ENCODE peak calls at places on chromosomes 4 and X, in four cellular contexts. C is mesenchymal stem cell, R is endodermal cell, P is MM.1S. Y is an unnamed sample. For H3K9me3, the result is how much of the 10 kb centered on the place peaks cover.

GRCh38 chr4:183968931-183969330 is 63.8 kb downstream of the STOX2 start:
- DNase-seq in C (no peak), R (no peak), P (no peak), Y (no peak)

GRCh38 chrX:113269203-113269602 is 428.6 kb upstream of the AMOT start:
- DNase-seq in C (no peak), R (no peak), P (no peak), Y (no peak)

GRCh38 chr4:76272582-76272981 is 21.1 kb downstream of the FAM47E start:
- DNase-seq in C (no peak), R (no peak), P (no peak), Y (no peak)

GRCh38 chr4:39469429-39470077 is 10.7 kb downstream of the LIAS start:
- DNase-seq in C (peak), R (peak), P (peak), Y (peak)

GRCh38 chr4:101593666-101594065 is 196.9 kb upstream of the BANK1 start:
- DNase-seq in C (no peak), R (no peak), P (no peak), Y (no peak)

GRCh38 chrX:87434618-87435017 is 83.0 kb upstream of the KLHL4 start:
- DNase-seq in C (no peak), R (no peak), P (no peak), Y (no peak)

GRCh38 chr4:118736867-118737266 is 51.7 kb downstream of the METTL14 start:
- DNase-seq in C (no peak), R (no peak), P (no peak), Y (no peak)

GRCh38 chr4:175871774-175872405 is 59.8 kb upstream of the GPM6A start:
- DNase-seq in C (no peak), R (no peak), P (no peak), Y (no peak)

GRCh38 chr4:123788577-123788976 is 392.0 kb downstream of the SPRY1 start:
- DNase-seq in C (peak), R (no peak), P (no peak), Y (no peak)

GRCh38 chrX:142156567-142156966 is 48.5 kb downstream of the MAGEC2 start:
- DNase-seq in C (no peak), R (peak), P (no peak), Y (no peak)

GRCh38 chr4:77095101-77095826 is 19.5 kb upstream of the CCNI start:
- DNase-seq in C (peak), R (peak), P (peak), Y (peak)

GRCh38 chr4:121706595-121707021 is 9.8 kb upstream of the ANXA5 start:
- DNase-seq in C (peak), R (no peak), P (no peak), Y (no peak)

GRCh38 chr4:122765702-122766352 is 33.3 kb downstream of the BBS12 start:
- DNase-seq in C (peak), R (no peak), P (no peak), Y (no peak)

GRCh38 chr4:47528651-47529050 is 43.6 kb downstream of the ATP10D start:
- DNase-seq in C (peak), R (no peak), P (no peak), Y (no peak)

GRCh38 chrX:115058276-115058675 is 40.9 kb upstream of the IL13RA2 start:
- DNase-seq in C (peak), R (no peak), P (no peak), Y (no peak)

GRCh38 chr4:109557433-109557832 is 2.6 kb upstream of the MCUB start:
- DNase-seq in C (no peak), R (no peak), P (no peak), Y (no peak)

GRCh38 chrX:150683536-150684146 is 9.6 kb upstream of the MTMR1 start:
- DNase-seq in C (peak), R (no peak), P (peak), Y (peak)

GRCh38 chrX:44071070-44071645 is 98.0 kb upstream of the NDP start:
- DNase-seq in C (no peak), R (no peak), P (no peak), Y (no peak)

GRCh38 chrX:56783450-56783831 is 54.4 kb downstream of the NBDY start:
- DNase-seq in C (no peak), R (peak), P (peak), Y (peak)

GRCh38 chr4:40613456-40613855 is 16.2 kb downstream of the RBM47 start:
- DNase-seq in C (peak), R (no peak), P (no peak), Y (no peak)

GRCh38 chr4:79197275-79198009 is 128.4 kb downstream of the NAA11 start:
- DNase-seq in C (no peak), R (no peak), P (no peak), Y (no peak)

GRCh38 chr4:10554694-10555093 is 97.5 kb upstream of the ZNF518B start:
- DNase-seq in C (peak), R (peak), P (peak), Y (peak)

GRCh38 chrX:44876076-44876475 is 3.1 kb downstream of the KDM6A start:
- DNase-seq in C (no peak), R (no peak), P (no peak), Y (no peak)

GRCh38 chr4:113683143-113683542 is 78.4 kb downstream of the CAMK2D start:
- DNase-seq in C (no peak), R (no peak), P (peak), Y (peak)

GRCh38 chr4:54063737-54064316 is 578 bp downstream of the CHIC2 start:
- DNase-seq in C (peak), R (peak), P (peak), Y (peak)

GRCh38 chr4:48898733-48899431 is 7.7 kb downstream of the OCIAD2 start:
- DNase-seq in C (peak), R (no peak), P (no peak), Y (no peak)

GRCh38 chrX:128816919-128817318 is 706.4 kb downstream of the SMARCA1 start:
- DNase-seq in C (no peak), R (peak), P (peak), Y (no peak)

GRCh38 chr4:187416236-187416635 is 579.3 kb upstream of the ZFP42 start:
- DNase-seq in C (peak), R (no peak), P (no peak), Y (no peak)

GRCh38 chrX:71998836-71999509 is 88.3 kb downstream of the NHSL2 start:
- DNase-seq in C (peak), R (peak), P (peak), Y (peak)

GRCh38 chr4:2330119-2331042 is 68.5 kb upstream of the MXD4 start:
- DNase-seq in C (peak), R (no peak), P (no peak), Y (no peak)

GRCh38 chr4:156968479-156968984 is 3.1 kb downstream of the PDGFC start:
- DNase-seq in C (peak), R (peak), P (peak), Y (no peak)

GRCh38 chr4:147829401-147830101 is 97.7 kb downstream of the ARHGAP10 start:
- DNase-seq in C (peak), R (no peak), P (no peak), Y (no peak)

GRCh38 chr4:14222630-14223029 is 595.1 kb upstream of the BOD1L1 start:
- DNase-seq in C (no peak), R (no peak), P (no peak), Y (no peak)
- H3K9me3 ChIP-seq in C (under half), R (under half), P (under half), Y (under half)

GRCh38 chr4:83364312-83364711 is 29.7 kb upstream of the HPSE start:
- DNase-seq in C (no peak), R (no peak), P (no peak), Y (no peak)

GRCh38 chr4:83360018-83360417 is 25.4 kb upstream of the HPSE start:
- DNase-seq in C (no peak), R (no peak), P (no peak), Y (no peak)

GRCh38 chr4:83358410-83358809 is 23.8 kb upstream of the HPSE start:
- DNase-seq in C (peak), R (no peak), P (no peak), Y (no peak)

GRCh38 chr4:83362492-83363329 is 28.1 kb upstream of the HPSE start:
- DNase-seq in C (peak), R (no peak), P (peak), Y (no peak)

DNA sequence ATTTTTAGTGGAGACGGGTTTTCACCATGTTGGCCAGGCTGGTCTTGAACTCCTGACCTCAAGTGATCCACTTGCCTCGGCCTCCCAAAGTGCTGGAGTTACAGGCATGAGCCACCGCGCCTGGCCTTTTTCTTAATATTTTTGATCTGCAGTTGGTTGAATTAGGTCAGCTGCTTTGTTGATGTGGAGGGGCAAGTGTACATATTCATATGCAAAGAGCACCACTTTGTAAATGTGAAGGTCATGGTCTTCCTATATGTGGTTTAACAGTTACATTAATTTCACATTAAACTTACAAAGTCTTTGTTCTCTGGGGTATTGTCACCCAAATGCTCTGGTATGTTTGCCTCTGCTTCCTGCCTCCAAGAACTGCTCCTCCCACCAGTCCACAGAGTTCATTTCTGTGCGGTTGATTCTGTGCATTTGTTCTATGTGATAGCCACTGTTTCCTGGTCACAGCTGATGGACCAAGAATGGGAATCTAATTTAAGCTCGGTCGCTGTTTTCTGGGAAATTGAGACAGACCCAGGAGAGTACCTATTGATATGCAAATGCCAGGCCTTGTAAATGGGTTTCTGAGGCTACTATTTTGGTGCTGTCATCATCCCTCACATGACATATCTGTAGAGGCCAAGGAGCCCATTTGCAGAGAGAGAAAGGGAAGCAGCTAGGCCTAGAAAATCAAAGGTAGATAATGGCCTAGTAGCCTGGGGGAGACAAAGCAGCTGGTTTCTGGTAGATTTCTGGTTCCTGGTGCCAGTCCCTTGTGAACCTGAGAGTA is 27.0 kb upstream of the HPSE start:
- DNase-seq in C (no peak), R (peak), P (no peak), Y (no peak)
- H3K27ac ChIP-seq in C (no peak), R (no peak), P (no peak), Y (no peak)

GRCh38 chr4:773214-773613 is 52.7 kb downstream of the CPLX1 start:
- DNase-seq in C (no peak), R (no peak), P (no peak), Y (no peak)

GRCh38 chr4:771464-771863 is 54.5 kb downstream of the CPLX1 start:
- DNase-seq in C (no peak), R (no peak), P (no peak), Y (no peak)

GRCh38 chr4:772118-772517 is 53.8 kb downstream of the CPLX1 start:
- DNase-seq in C (no peak), R (no peak), P (no peak), Y (no peak)

GRCh38 chr4:770022-770421 is 55.9 kb downstream of the CPLX1 start:
- DNase-seq in C (no peak), R (no peak), P (no peak), Y (no peak)

DNA sequence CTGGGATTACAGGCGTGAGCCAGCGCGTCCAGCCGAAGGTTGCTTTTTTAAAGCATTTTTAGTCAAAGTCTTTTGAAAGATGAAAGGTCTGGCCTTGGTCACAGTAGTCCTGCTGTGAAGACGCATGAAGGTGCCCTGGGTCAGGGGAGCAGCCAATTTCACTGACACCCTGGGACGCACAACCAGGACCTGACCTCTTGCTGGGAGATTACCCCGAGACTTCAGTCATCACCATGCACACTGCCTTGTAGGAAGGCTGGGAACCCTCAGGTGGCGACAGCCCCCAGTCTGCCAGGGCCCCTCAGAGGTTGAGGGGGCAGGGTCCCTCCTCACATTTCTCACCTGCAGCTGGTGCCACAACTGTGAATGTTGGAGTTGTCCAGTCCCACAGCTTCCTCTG is 53.2 kb downstream of the CPLX1 start:
- DNase-seq in C (no peak), R (no peak), P (no peak), Y (no peak)
- H3K4me3 ChIP-seq in C (no peak), R (no peak), P (no peak), Y (no peak)

GRCh38 chr4:5398056-5398455 is 310.3 kb downstream of the EVC2 start:
- DNase-seq in C (no peak), R (no peak), P (no peak), Y (no peak)
- H3K9me3 ChIP-seq in C (under half), R (under half), P (under half), Y (under half)

GRCh38 chr4:41853973-41854372 is 81.3 kb upstream of the TMEM33 start:
- DNase-seq in C (no peak), R (no peak), P (no peak), Y (no peak)
- H3K27ac ChIP-seq in C (no peak), R (no peak), P (no peak), Y (no peak)

DNA sequence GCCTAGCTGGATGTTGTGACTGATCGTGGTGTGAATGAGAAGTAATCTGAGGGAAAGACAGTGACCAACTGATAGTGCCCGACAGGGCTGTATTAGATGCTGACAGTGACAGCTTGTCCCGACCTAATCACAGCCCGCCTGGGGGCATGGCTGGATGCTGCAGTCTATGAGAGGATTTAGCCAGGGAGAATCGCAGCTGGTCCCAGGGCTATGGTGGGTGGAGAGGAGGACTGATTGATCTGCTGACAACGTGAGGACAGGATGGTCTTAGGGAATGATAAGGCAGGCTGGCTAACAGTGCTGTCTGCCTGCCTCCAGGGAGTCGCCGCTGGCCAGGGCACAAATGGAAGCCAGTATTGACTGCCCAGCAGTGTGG is 621 bp upstream of the SUV39H1 start:
- DNase-seq in C (no peak), R (no peak), P (no peak), Y (no peak)
- H3K4me3 ChIP-seq in C (peak), R (peak), P (peak), Y (peak)

DNA sequence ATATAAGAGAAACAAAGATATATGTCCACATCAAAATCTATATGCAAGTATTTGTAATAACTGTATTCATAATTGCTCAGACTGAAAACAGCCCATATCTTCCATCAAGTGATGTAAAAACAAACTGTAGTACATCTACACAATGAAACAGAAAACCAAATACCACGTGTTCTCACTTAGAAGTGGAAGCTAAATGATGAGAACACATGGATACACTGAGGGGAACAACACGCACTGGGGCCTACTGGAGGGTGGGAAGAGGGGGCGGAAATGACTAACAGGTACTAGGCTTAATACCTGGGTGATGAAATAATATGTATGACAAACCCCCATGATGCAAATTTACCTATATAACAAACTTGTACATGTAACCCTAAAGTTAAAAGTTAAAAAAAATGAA is 42.7 kb downstream of the UBA6 start:
- DNase-seq in C (no peak), R (no peak), P (no peak), Y (no peak)
- H3K9me3 ChIP-seq in C (under half), R (under half), P (under half), Y (under half)

DNA sequence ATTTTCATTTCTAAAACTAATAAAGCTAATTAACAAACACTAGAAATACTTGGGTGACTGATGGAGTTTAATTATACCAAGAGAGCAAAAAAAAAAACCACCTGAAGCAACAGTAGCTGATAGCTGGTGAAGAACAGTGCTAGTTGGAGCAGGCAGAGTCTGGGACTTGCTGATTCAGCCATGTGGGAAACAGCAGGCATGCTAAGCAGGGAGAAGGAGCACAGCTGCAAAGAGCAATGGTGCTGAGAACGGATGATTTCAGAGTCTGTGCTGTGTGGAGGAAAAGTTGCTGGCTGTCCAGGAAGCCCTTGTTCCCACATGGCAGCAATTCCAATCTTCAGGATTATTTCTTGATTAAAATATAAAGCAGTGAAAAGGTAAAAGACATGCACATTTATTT is 68.8 kb downstream of the NPY1R start:
- DNase-seq in C (no peak), R (no peak), P (no peak), Y (no peak)
- H3K27ac ChIP-seq in C (no peak), R (no peak), P (no peak), Y (no peak)

GRCh38 chrX:48896611-48897011 is 957 bp downstream of the TIMM17B start:
- DNase-seq in C (peak), R (peak), P (no peak), Y (no peak)
- H3K4me3 ChIP-seq in C (peak), R (peak), P (peak), Y (peak)

Y was measured in CD8-positive, alpha-beta memory T cell.